ENCODE peak calls at places on chromosomes 6 and 20, in ten cellular contexts. I is fibroblast of mammary gland, Y is fibroblast of the aortic adventitia, P is lung, W is astrocyte, L is GM12865, M is cardiac fibroblast, U is tibial nerve, E is endodermal cell, D is HFF-Myc. Q is an unnamed sample.

GRCh38 chr20:53900380-53900999 is 169.9 kb downstream of the BCAS1 start:
- DNase-seq in I (peak), Y (peak), P (no peak), W (peak), L (peak), M (peak), U (no peak), E (no peak), D (no peak), Q (peak)

GRCh38 chr6:76162811-76163210 is 90.3 kb upstream of the IMPG1 start:
- DNase-seq in I (no peak), Y (no peak), P (no peak), W (no peak), L (no peak), M (no peak), U (no peak), E (no peak), D (no peak), Q (no peak)

GRCh38 chr20:13883425-13883824 is 98.6 kb downstream of the NDUFAF5 start:
- DNase-seq in I (no peak), Y (no peak), P (no peak), W (no peak), L (no peak), M (no peak), U (no peak), E (no peak), D (no peak), Q (no peak)

GRCh38 chr20:20367681-20368413 is at the start of gene INSM1:
- DNase-seq in I (no peak), Y (no peak), P (no peak), W (no peak), L (no peak), M (no peak), U (no peak), E (peak), D (no peak), Q (no peak)

GRCh38 chr20:51667002-51667408 is 101.2 kb downstream of the ATP9A start:
- DNase-seq in I (no peak), Y (no peak), P (no peak), W (no peak), L (no peak), M (no peak), U (no peak), E (no peak), D (no peak), Q (no peak)

GRCh38 chr6:140393665-140394064 is 1019.2 kb upstream of the CITED2 start:
- DNase-seq in I (peak), Y (peak), P (no peak), W (no peak), L (no peak), M (peak), U (no peak), E (no peak), D (peak), Q (peak)

GRCh38 chr6:41284726-41285125 is 1.8 kb downstream of the TREM1 start:
- DNase-seq in I (peak), Y (peak), P (peak), W (peak), L (no peak), M (peak), U (no peak), E (no peak), D (no peak), Q (peak)

GRCh38 chr6:54992789-54993188 is 146.2 kb downstream of the FAM83B start:
- DNase-seq in I (peak), Y (peak), P (no peak), W (no peak), L (peak), M (peak), U (no peak), E (peak), D (no peak), Q (peak)

GRCh38 chr6:31096215-31096614 is 16.2 kb downstream of the C6orf15 start:
- DNase-seq in I (no peak), Y (no peak), P (no peak), W (no peak), L (no peak), M (no peak), U (no peak), E (no peak), D (no peak), Q (no peak)

GRCh38 chr6:23027281-23027680 is 457.9 kb downstream of the HDGFL1 start:
- DNase-seq in I (no peak), Y (no peak), P (no peak), W (no peak), L (no peak), M (no peak), U (no peak), E (no peak), D (no peak), Q (no peak)

GRCh38 chr6:28944412-28945006 is 20.7 kb upstream of the TRIM27 start:
- DNase-seq in I (peak), Y (peak), P (peak), W (peak), L (peak), M (peak), U (no peak), E (peak), D (peak), Q (peak)

GRCh38 chr20:9611921-9612320 is 97.5 kb downstream of the LAMP5 start:
- DNase-seq in I (no peak), Y (no peak), P (no peak), W (no peak), L (no peak), M (no peak), U (no peak), E (no peak), D (no peak), Q (no peak)

GRCh38 chr6:138115877-138116660 is 8.8 kb upstream of the PERP start:
- DNase-seq in I (peak), Y (peak), P (peak), W (peak), L (peak), M (peak), U (peak), E (peak), D (peak), Q (peak)

GRCh38 chr20:46215913-46216707 is 92.2 kb downstream of the CDH22 start:
- DNase-seq in I (no peak), Y (peak), P (no peak), W (peak), L (no peak), M (peak), U (no peak), E (peak), D (no peak), Q (peak)

GRCh38 chr6:7098974-7099373 is 8.8 kb upstream of the RREB1 start:
- DNase-seq in I (no peak), Y (no peak), P (no peak), W (no peak), L (no peak), M (no peak), U (no peak), E (no peak), D (no peak), Q (no peak)

DNA sequence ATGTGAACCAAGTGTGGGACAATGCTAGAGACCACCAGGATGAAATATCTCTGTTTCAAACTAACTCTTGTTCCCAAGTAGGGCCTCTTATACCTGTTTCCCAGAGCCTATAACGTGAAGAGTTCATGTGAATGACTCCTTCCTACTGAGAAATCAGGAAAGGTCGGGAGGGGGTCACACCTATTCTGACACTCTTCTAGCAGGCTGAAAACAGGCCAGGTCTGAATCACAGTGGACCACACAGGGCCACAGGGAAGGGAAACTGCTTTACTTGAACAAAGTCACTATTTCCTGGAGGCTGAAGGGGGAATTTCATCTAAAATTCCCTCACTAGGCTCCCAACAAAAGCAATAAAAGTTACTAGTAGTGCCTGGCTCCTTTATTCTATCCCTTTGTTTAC is 88.4 kb upstream of the BMP2 start:
- DNase-seq in I (no peak), Y (no peak), P (no peak), W (no peak), L (no peak), M (no peak), U (no peak), E (peak), D (no peak), Q (no peak)
- TF ChIP-seq CTCF in I (no peak), Y (no peak), P (no peak), W (no peak), L (no peak), M (no peak), U (no peak), E (peak), D (no peak), Q (no peak)

GRCh38 chr20:44810391-44811149 is at the start of gene RIMS4:
- DNase-seq in I (no peak), Y (no peak), P (no peak), W (no peak), L (no peak), M (no peak), U (no peak), E (peak), D (no peak), Q (no peak)
- H3K4me3 ChIP-seq in I (no peak), Y (no peak), P (no peak), W (no peak), L (no peak), M (no peak), U (no peak), E (peak), D (no peak), Q (no peak)

GRCh38 chr6:68527691-68528090 is 107.4 kb upstream of the ADGRB3 start:
- DNase-seq in I (no peak), Y (no peak), P (no peak), W (no peak), L (no peak), M (no peak), U (no peak), E (no peak), D (no peak), Q (no peak)
- TF ChIP-seq CTCF in I (no peak), Y (no peak), P (no peak), W (no peak), L (no peak), M (no peak), U (no peak), E (no peak), D (no peak), Q (no peak)

GRCh38 chr6:144582939-144583613 is 297.9 kb downstream of the UTRN start:
- DNase-seq in I (peak), Y (peak), P (peak), W (peak), L (peak), M (peak), U (no peak), E (peak), D (no peak), Q (peak)
- H3K4me3 ChIP-seq in I (peak), Y (no peak), P (no peak), W (peak), L (peak), M (peak), U (no peak), E (peak), D (no peak), Q (peak)

DNA sequence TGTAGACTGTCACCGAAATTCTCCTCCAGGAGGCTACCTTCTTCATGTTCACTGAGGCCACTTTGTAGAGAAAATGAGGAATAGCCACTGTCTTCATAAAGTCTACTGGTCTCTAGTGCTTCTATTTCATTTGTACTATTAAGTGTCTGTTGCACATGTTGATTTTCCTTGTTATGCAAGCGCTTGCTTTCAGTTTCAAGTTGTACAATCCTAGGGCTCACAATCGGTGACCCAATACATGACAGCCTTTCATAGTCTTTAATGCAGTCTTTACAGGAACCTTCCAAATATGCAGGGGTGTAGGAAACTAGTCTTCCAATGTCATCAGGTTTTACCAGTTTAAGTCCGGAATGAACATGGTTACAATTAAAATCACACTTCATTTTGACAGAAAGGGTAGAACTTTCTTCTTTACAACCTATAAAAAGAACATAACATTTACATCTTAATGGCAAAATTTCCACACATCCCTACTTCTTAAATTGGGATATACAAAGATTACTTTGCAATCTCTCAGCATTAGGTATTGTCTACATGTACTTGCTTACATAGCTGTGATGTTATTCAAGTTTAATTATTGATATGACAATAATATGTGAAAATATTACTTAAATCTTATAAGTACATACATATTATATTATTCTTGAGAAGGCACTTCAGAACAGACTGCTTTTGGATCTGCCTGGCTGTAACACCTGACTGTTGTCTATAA is 7.5 kb downstream of the FBXO5 start:
- DNase-seq in I (no peak), Y (no peak), P (no peak), W (no peak), L (no peak), M (no peak), U (no peak), E (no peak), D (no peak), Q (no peak)
- TF ChIP-seq CTCF in I (no peak), Y (no peak), P (no peak), W (no peak), L (no peak), M (no peak), U (no peak), E (no peak), D (no peak), Q (no peak)

GRCh38 chr6:34050691-34051090 is 95.2 kb downstream of the GRM4 start:
- DNase-seq in I (no peak), Y (no peak), P (no peak), W (no peak), L (no peak), M (no peak), U (no peak), E (no peak), D (no peak), Q (no peak)

GRCh38 chr6:34049395-34050342 is 96.2 kb downstream of the GRM4 start:
- DNase-seq in I (no peak), Y (no peak), P (no peak), W (no peak), L (no peak), M (no peak), U (no peak), E (no peak), D (no peak), Q (no peak)

GRCh38 chr6:34046617-34047016 is 99.3 kb downstream of the GRM4 start:
- DNase-seq in I (no peak), Y (no peak), P (no peak), W (no peak), L (no peak), M (no peak), U (no peak), E (no peak), D (no peak), Q (no peak)

GRCh38 chr6:34045698-34046097 is 100.2 kb downstream of the GRM4 start:
- DNase-seq in I (no peak), Y (no peak), P (no peak), W (no peak), L (no peak), M (no peak), U (no peak), E (no peak), D (no peak), Q (no peak)

GRCh38 chr6:34047913-34048867 is 97.7 kb downstream of the GRM4 start:
- DNase-seq in I (no peak), Y (no peak), P (no peak), W (no peak), L (no peak), M (no peak), U (no peak), E (peak), D (no peak), Q (no peak)
- H3K4me3 ChIP-seq in I (no peak), Y (no peak), P (no peak), W (no peak), L (no peak), M (no peak), U (no peak), E (no peak), D (no peak), Q (no peak)

Q was measured in IMR-90.